ENCODE peak calls at places on chromosomes 2 and 18, in five cellular contexts. One of them, this sample, is unnamed.

GRCh38 chr2:133484106-133484505 is 84.2 kb downstream of the NCKAP5 start:
- DNase-seq in NCI-H1105: no peak
- DNase-seq in NCI-H146: no peak
- DNase-seq in Calu3: no peak
- DNase-seq in RPMI8226: no peak
- DNase-seq in this sample: no peak

GRCh38 chr2:18536100-18536499 is 24.4 kb downstream of the RDH14 start:
- DNase-seq in NCI-H1105: no peak
- DNase-seq in RPMI8226: no peak
- DNase-seq in Calu3: no peak
- DNase-seq in NCI-H146: no peak
- DNase-seq in this sample: no peak

GRCh38 chr2:152488075-152488474 is 153.1 kb downstream of the FMNL2 start:
- DNase-seq in NCI-H146: no peak
- DNase-seq in NCI-H1105: no peak
- DNase-seq in Calu3: no peak
- DNase-seq in RPMI8226: no peak
- DNase-seq in this sample: no peak

GRCh38 chr2:68853035-68853434 is 18.2 kb downstream of the BMP10 start:
- DNase-seq in Calu3: no peak
- DNase-seq in NCI-H146: no peak
- DNase-seq in NCI-H1105: no peak
- DNase-seq in RPMI8226: no peak
- DNase-seq in this sample: no peak

GRCh38 chr2:9050122-9050809 is 46.8 kb upstream of the MBOAT2 start:
- DNase-seq in Calu3: no peak
- DNase-seq in NCI-H1105: no peak
- DNase-seq in RPMI8226: no peak
- DNase-seq in NCI-H146: no peak
- DNase-seq in this sample: no peak

GRCh38 chr2:197838036-197838435 is 33.6 kb downstream of the PLCL1 start:
- DNase-seq in NCI-H1105: no peak
- DNase-seq in NCI-H146: no peak
- DNase-seq in RPMI8226: peak
- DNase-seq in Calu3: no peak
- DNase-seq in this sample: no peak

GRCh38 chr2:209431701-209432100 is 7.9 kb downstream of the MAP2 start:
- DNase-seq in NCI-H146: no peak
- DNase-seq in Calu3: peak
- DNase-seq in RPMI8226: no peak
- DNase-seq in NCI-H1105: no peak
- DNase-seq in this sample: no peak

GRCh38 chr2:180655842-180656454 is 324.5 kb upstream of the UBE2E3 start:
- DNase-seq in NCI-H146: no peak
- DNase-seq in NCI-H1105: no peak
- DNase-seq in RPMI8226: no peak
- DNase-seq in Calu3: no peak
- DNase-seq in this sample: no peak

GRCh38 chr2:23904692-23905091 is 22.2 kb downstream of the ATAD2B start:
- DNase-seq in NCI-H1105: no peak
- DNase-seq in Calu3: no peak
- DNase-seq in NCI-H146: no peak
- DNase-seq in RPMI8226: no peak
- DNase-seq in this sample: no peak

GRCh38 chr18:13289501-13290205 is 71.1 kb downstream of the LDLRAD4 start:
- DNase-seq in NCI-H146: no peak
- DNase-seq in RPMI8226: no peak
- DNase-seq in Calu3: no peak
- DNase-seq in NCI-H1105: no peak
- DNase-seq in this sample: no peak

GRCh38 chr18:79384834-79385233 is 10.9 kb upstream of the NFATC1 start:
- DNase-seq in NCI-H146: peak
- DNase-seq in Calu3: no peak
- DNase-seq in NCI-H1105: no peak
- DNase-seq in RPMI8226: no peak
- DNase-seq in this sample: no peak

GRCh38 chr18:59690216-59691045 is 6.8 kb downstream of the CCBE1 start:
- DNase-seq in RPMI8226: peak
- DNase-seq in NCI-H146: no peak
- DNase-seq in NCI-H1105: peak
- DNase-seq in Calu3: no peak
- DNase-seq in this sample: peak

GRCh38 chr18:66867653-66868052 is 263.8 kb upstream of the CDH19 start:
- DNase-seq in NCI-H146: no peak
- DNase-seq in Calu3: no peak
- DNase-seq in RPMI8226: peak
- DNase-seq in NCI-H1105: no peak
- DNase-seq in this sample: no peak

GRCh38 chr2:46818141-46818552 is 97.5 kb downstream of the MCFD2 start:
- DNase-seq in Calu3: no peak
- DNase-seq in NCI-H146: no peak
- DNase-seq in NCI-H1105: no peak
- DNase-seq in RPMI8226: no peak
- DNase-seq in this sample: no peak

GRCh38 chr2:23312996-23313606 is 71.9 kb upstream of the KLHL29 start:
- DNase-seq in RPMI8226: peak
- DNase-seq in NCI-H146: peak
- DNase-seq in NCI-H1105: no peak
- DNase-seq in Calu3: peak
- DNase-seq in this sample: peak

GRCh38 chr2:88199912-88200682 is 30.0 kb downstream of the THNSL2 start:
- DNase-seq in Calu3: peak
- DNase-seq in RPMI8226: no peak
- DNase-seq in NCI-H146: peak
- DNase-seq in NCI-H1105: no peak
- DNase-seq in this sample: peak

GRCh38 chr2:146669735-146670134 is 1175.1 kb upstream of the ACVR2A start:
- DNase-seq in Calu3: no peak
- DNase-seq in NCI-H1105: no peak
- DNase-seq in RPMI8226: no peak
- DNase-seq in NCI-H146: no peak
- DNase-seq in this sample: no peak

GRCh38 chr2:120278901-120279300 is 26.2 kb downstream of the RALB start:
- DNase-seq in Calu3: no peak
- DNase-seq in NCI-H146: no peak
- DNase-seq in RPMI8226: no peak
- DNase-seq in NCI-H1105: no peak
- DNase-seq in this sample: no peak

GRCh38 chr2:10467401-10467800 is 19.3 kb upstream of the ODC1 start:
- DNase-seq in RPMI8226: no peak
- DNase-seq in NCI-H1105: no peak
- DNase-seq in NCI-H146: no peak
- DNase-seq in Calu3: no peak
- DNase-seq in this sample: no peak

GRCh38 chr2:35891528-35891927 is 464.1 kb upstream of the CRIM1 start:
- DNase-seq in NCI-H146: no peak
- DNase-seq in RPMI8226: no peak
- DNase-seq in NCI-H1105: no peak
- DNase-seq in Calu3: no peak
- DNase-seq in this sample: no peak

GRCh38 chr2:179461367-179461886 is 196.8 kb upstream of the SESTD1 start:
- DNase-seq in NCI-H146: no peak
- DNase-seq in Calu3: no peak
- DNase-seq in RPMI8226: no peak
- DNase-seq in NCI-H1105: no peak
- DNase-seq in this sample: no peak

GRCh38 chr2:65431417-65432226 is 777 bp downstream of the SPRED2 start:
- DNase-seq in NCI-H1105: peak
- DNase-seq in Calu3: peak
- DNase-seq in NCI-H146: peak
- DNase-seq in RPMI8226: peak
- DNase-seq in this sample: peak

GRCh38 chr2:152523091-152523490 is 188.1 kb downstream of the FMNL2 start:
- DNase-seq in RPMI8226: no peak
- DNase-seq in NCI-H1105: no peak
- DNase-seq in Calu3: no peak
- DNase-seq in NCI-H146: no peak
- DNase-seq in this sample: no peak

GRCh38 chr2:167972746-167973145 is 274.6 kb downstream of the STK39 start:
- DNase-seq in Calu3: no peak
- DNase-seq in NCI-H146: no peak
- DNase-seq in RPMI8226: no peak
- DNase-seq in NCI-H1105: no peak
- DNase-seq in this sample: no peak

GRCh38 chr2:45278345-45279078 is 269.3 kb upstream of the SIX2 start:
- DNase-seq in Calu3: no peak
- DNase-seq in NCI-H146: peak
- DNase-seq in RPMI8226: no peak
- DNase-seq in NCI-H1105: no peak
- DNase-seq in this sample: no peak

GRCh38 chr2:1781291-1782080 is 37.2 kb upstream of the PXDN start:
- DNase-seq in NCI-H146: no peak
- DNase-seq in RPMI8226: no peak
- DNase-seq in NCI-H1105: no peak
- DNase-seq in Calu3: no peak
- DNase-seq in this sample: no peak

GRCh38 chr18:48772457-48772856 is 178.3 kb downstream of the SMAD7 start:
- DNase-seq in NCI-H1105: no peak
- DNase-seq in Calu3: no peak
- DNase-seq in NCI-H146: no peak
- DNase-seq in RPMI8226: no peak
- DNase-seq in this sample: no peak

GRCh38 chr18:32530947-32531651 is 60.4 kb upstream of the GAREM1 start:
- DNase-seq in Calu3: peak
- DNase-seq in RPMI8226: no peak
- DNase-seq in NCI-H1105: peak
- DNase-seq in NCI-H146: no peak
- DNase-seq in this sample: no peak